ENCODE peak calls at places on chromosomes 11 and 22, in four cellular contexts. M, L, R and K are unnamed samples.

GRCh38 chr11:1109918-1110705 is 35.4 kb downstream of the MUC2 start:
- DNase-seq in M (no peak), L (no peak), R (no peak), K (no peak)

GRCh38 chr22:47571616-47572015 is 809.2 kb downstream of the TBC1D22A start:
- DNase-seq in M (no peak), L (no peak), R (no peak), K (no peak)

GRCh38 chr11:43681543-43681942 is 1.0 kb downstream of the HSD17B12 start:
- DNase-seq in M (no peak), L (no peak), R (peak), K (peak)

GRCh38 chr11:65366340-65366773 is 11.8 kb downstream of the TIGD3 start:
- DNase-seq in M (peak), L (no peak), R (peak), K (peak)

GRCh38 chr22:48945621-48946458 is 881.8 kb downstream of the BRD1 start:
- DNase-seq in M (no peak), L (no peak), R (no peak), K (no peak)

GRCh38 chr22:46352691-46353386 is 17.3 kb downstream of the TRMU start:
- DNase-seq in M (peak), L (no peak), R (peak), K (no peak)

GRCh38 chr11:66687831-66688281 is 10.2 kb upstream of the RBM4B start:
- DNase-seq in M (no peak), L (no peak), R (no peak), K (no peak)

GRCh38 chr11:783581-784015 is 6.3 kb downstream of the CEND1 start:
- DNase-seq in M (peak), L (peak), R (no peak), K (peak)

GRCh38 chr22:30949934-30950660 is 18.5 kb downstream of the MORC2 start:
- DNase-seq in M (no peak), L (no peak), R (no peak), K (no peak)

GRCh38 chr11:67302571-67303131 is 679 bp upstream of the SSH3 start:
- DNase-seq in M (peak), L (no peak), R (no peak), K (peak)

GRCh38 chr11:45289369-45289768 is 3.2 kb upstream of the SYT13 start:
- DNase-seq in M (peak), L (no peak), R (peak), K (peak)

GRCh38 chr11:64165482-64165841 is 451 bp downstream of the MACROD1 start:
- DNase-seq in M (no peak), L (no peak), R (peak), K (no peak)

GRCh38 chr11:64857485-64857884 is 13.0 kb upstream of the CDC42BPG start:
- DNase-seq in M (no peak), L (no peak), R (no peak), K (no peak)

GRCh38 chr11:73398721-73399120 is 22.5 kb downstream of the RELT start:
- DNase-seq in M (no peak), L (no peak), R (no peak), K (no peak)

GRCh38 chr11:93487032-93487483 is 56.1 kb downstream of the SMCO4 start:
- DNase-seq in M (no peak), L (no peak), R (no peak), K (peak)

GRCh38 chr11:103586756-103587155 is 449.7 kb upstream of the DDI1 start:
- DNase-seq in M (no peak), L (no peak), R (no peak), K (no peak)

GRCh38 chr11:86671386-86672006 is 920 bp downstream of the ME3 start:
- DNase-seq in M (no peak), L (no peak), R (peak), K (no peak)
- H3K4me3 ChIP-seq in M (peak), L (peak), R (peak), K (peak)

GRCh38 chr11:98137437-98137836 is 883.3 kb upstream of the CNTN5 start:
- DNase-seq in M (no peak), L (no peak), R (no peak), K (no peak)
- TF ChIP-seq CTCF in M (no peak), L (no peak), R (no peak), K (no peak)

DNA sequence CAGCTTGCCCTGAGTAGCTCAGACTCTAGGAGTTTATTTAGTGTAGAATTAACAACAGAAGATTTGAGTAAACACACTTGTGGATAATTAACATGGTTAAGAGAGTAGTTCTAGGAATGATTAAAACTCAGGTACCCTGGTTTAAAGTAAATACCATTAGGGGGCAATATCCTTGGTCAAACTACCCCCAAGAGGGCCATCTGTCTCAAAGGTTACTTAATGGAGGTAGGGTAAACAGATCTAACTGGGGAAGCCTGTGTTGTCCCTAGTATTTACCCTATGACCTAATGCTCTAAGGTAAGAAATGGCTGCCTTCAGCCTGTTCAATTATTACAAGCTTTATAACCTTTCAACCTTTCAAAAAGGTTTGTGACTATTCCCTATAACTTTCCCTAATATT is 10.6 kb upstream of the GLYATL1 start:
- DNase-seq in M (no peak), L (no peak), R (no peak), K (no peak)
- H3K4me3 ChIP-seq in M (no peak), L (no peak), R (no peak), K (no peak)

GRCh38 chr22:43922123-43922522 is 1.5 kb upstream of the PNPLA3 start:
- DNase-seq in M (no peak), L (no peak), R (no peak), K (no peak)
- TF ChIP-seq CTCF in M (peak), L (no peak), R (no peak), K (peak)

GRCh38 chr11:127002669-127003259 is 2.2 kb upstream of the KIRREL3 start:
- DNase-seq in M (no peak), L (no peak), R (no peak), K (no peak)

GRCh38 chr11:127000291-127000968 is at the start of gene KIRREL3:
- DNase-seq in M (no peak), L (no peak), R (peak), K (peak)

GRCh38 chr11:127000991-127001390 is 421 bp upstream of the KIRREL3 start:
- DNase-seq in M (no peak), L (no peak), R (no peak), K (peak)

GRCh38 chr11:127006311-127006710 is 5.7 kb upstream of the KIRREL3 start:
- DNase-seq in M (no peak), L (no peak), R (no peak), K (peak)

DNA sequence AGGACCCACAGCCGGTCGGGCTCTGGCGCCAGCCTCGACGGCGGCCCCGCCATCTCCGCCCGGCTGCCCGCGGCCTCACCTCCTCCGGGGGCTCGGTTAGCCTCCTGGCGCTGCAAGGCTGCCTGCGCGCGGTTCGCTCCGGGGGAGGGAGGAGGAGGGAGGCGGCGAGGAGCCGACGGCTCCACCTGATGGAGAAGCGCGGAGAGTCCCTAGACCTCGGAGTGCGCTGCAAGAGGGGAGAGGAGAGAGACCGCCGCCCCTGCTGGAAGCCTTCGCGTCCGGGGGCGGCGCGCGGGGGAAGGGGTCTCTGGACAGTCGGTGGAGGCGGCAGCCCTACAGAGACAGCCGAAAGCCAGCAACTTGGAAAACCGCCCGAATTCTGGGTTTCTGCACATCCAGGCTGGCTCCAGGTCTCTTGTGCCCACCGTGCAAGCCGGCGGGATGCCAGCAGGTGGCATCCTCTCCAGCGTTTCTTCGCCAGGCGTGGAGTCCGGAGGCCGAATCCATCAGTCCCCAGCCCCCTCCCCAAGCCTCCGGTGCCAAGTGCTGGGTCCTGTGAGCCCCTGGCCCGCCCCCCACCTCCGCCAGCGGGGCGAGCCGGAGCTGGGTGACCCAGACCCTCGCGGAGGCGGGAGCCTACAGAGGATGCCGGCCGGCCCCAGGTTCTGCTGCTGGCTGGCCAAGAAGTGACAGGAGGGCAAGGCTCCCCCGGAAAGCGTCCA is 2.9 kb upstream of the KIRREL3 start:
- DNase-seq in M (no peak), L (no peak), R (peak), K (peak)
- H3K4me3 ChIP-seq in M (peak), L (no peak), R (peak), K (peak)

GRCh38 chr22:39097098-39098020 is at the start of gene APOBEC3H:
- DNase-seq in M (no peak), L (no peak), R (no peak), K (no peak)
- TF ChIP-seq CTCF in M (no peak), L (no peak), R (no peak), K (no peak)

DNA sequence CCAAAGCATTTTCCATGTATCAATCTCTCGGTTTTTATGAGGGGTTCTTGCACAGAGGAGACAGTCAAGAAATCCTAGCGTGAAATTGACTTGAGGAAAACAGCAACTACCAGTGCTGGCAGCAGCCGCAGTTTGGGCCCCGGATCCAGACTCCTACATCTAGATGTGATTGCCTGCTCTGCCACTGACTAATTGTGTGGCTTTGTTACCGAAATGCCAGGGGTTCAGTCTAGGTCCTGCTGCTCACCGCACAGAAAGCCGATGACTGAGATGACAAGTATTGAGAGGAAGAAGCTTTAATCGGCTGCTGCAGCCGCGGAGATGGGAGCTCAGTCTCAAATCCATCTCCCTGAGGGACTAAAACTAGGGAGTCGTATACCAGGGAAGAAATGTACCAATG is 8.2 kb upstream of the GLB1L3 start:
- DNase-seq in M (no peak), L (no peak), R (no peak), K (no peak)
- H3K4me3 ChIP-seq in M (no peak), L (no peak), R (no peak), K (no peak)

DNA sequence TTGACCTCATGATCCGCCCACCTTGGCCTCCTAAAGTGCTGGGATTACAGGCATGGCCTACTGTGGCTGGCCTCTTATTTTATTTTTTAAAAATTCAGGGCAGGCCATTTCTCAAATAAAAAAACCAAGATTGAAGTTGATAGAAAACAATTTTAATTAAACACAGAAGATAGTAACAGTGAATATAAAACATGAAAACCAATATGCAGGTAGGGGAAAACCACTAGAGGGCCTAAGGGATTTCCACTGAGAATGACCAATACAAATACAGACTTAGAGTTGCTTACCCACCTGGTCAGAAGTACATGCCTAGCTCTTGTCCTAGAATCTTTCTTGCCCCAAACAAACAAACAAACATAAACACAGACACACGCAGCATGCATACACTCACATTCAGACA is 1.7 kb upstream of the RTCB start:
- DNase-seq in M (peak), L (no peak), R (peak), K (peak)
- TF ChIP-seq CTCF in M (peak), L (no peak), R (peak), K (peak)

GRCh38 chr11:128716231-128716630 is 22.4 kb downstream of the FLI1 start:
- DNase-seq in M (no peak), L (no peak), R (no peak), K (no peak)
- H3K4me3 ChIP-seq in M (peak), L (peak), R (no peak), K (no peak)